ENCODE peak calls at places on chromosomes 13 and 19, in six cellular contexts. C is immature natural killer cell; W is activated effector memory CD4-positive, alpha-beta T cell treated with anti-CD3 and anti-CD28 coated beads, Interleukin-2, amount 50 U/mL, for 16 hours; D is stimulated activated CD8-positive, alpha-beta memory T cell treated with anti-CD3 and anti-CD28 coated beads, Interleukin-2, amount 100 ng/mL, for 1 hour; G is LoVo; H is posterior vena cava. P is an unnamed sample.

GRCh38 chr13:31208554-31209122 is 8.9 kb downstream of the B3GLCT start:
- DNase-seq in D (no peak), H (no peak), W (no peak), G (no peak), C (no peak), P (no peak)

GRCh38 chr19:33240181-33240771 is 14.6 kb upstream of the SLC7A10 start:
- DNase-seq in W (no peak), H (no peak), C (no peak), G (no peak), D (no peak), P (no peak)

GRCh38 chr13:87827479-87827878 is 156.3 kb downstream of the SLITRK5 start:
- DNase-seq in W (no peak), C (no peak), D (no peak), H (no peak), G (no peak), P (no peak)

GRCh38 chr13:113661506-113661905 is 3.5 kb upstream of the ATP4B start:
- DNase-seq in C (no peak), D (no peak), H (no peak), W (no peak), G (no peak), P (no peak)

GRCh38 chr13:23851106-23851505 is 38.1 kb downstream of the MIPEP start:
- DNase-seq in C (no peak), D (no peak), G (no peak), H (no peak), W (no peak), P (no peak)

GRCh38 chr19:41708481-41708880 is at the start of gene CEACAM5:
- DNase-seq in H (no peak), W (peak), G (peak), D (no peak), C (no peak), P (no peak)

GRCh38 chr13:49319555-49320350 is 72.0 kb downstream of the CDADC1 start:
- DNase-seq in D (no peak), W (no peak), H (no peak), C (no peak), G (no peak), P (no peak)

GRCh38 chr13:112064222-112064621 is 2.7 kb upstream of the SOX1 start:
- DNase-seq in D (no peak), W (no peak), H (no peak), G (no peak), C (no peak), P (no peak)

GRCh38 chr13:51844862-51845573 is at the start of gene TMEM272:
- DNase-seq in H (no peak), D (no peak), W (peak), G (peak), C (peak), P (peak)

GRCh38 chr13:34246511-34246910 is 428.6 kb downstream of the RFC3 start:
- DNase-seq in D (no peak), C (no peak), W (no peak), G (no peak), H (no peak), P (no peak)

GRCh38 chr19:56110515-56111448 is 10.3 kb downstream of the ZNF787 start:
- DNase-seq in C (no peak), D (no peak), H (no peak), W (no peak), G (no peak), P (peak)

GRCh38 chr13:108957369-108958012 is 328.1 kb downstream of the MYO16 start:
- DNase-seq in W (no peak), C (no peak), D (no peak), G (peak), H (no peak), P (no peak)

GRCh38 chr19:2967972-2968371 is 9.4 kb upstream of the TLE6 start:
- DNase-seq in W (no peak), C (no peak), H (no peak), G (no peak), D (no peak), P (no peak)

GRCh38 chr13:100069278-100069677 is 19.6 kb upstream of the PCCA start:
- DNase-seq in D (no peak), C (no peak), H (no peak), G (no peak), W (no peak), P (no peak)

GRCh38 chr19:38039966-38040365 is 133.0 kb downstream of the SIPA1L3 start:
- DNase-seq in C (no peak), G (no peak), W (no peak), H (no peak), D (no peak), P (no peak)

GRCh38 chr13:18948012-18948663 is 233.5 kb downstream of the TUBA3C start:
- DNase-seq in H (peak), W (no peak), C (no peak), D (no peak), G (no peak), P (no peak)

GRCh38 chr13:77184455-77184854 is 142.4 kb downstream of the MYCBP2 start:
- DNase-seq in H (no peak), C (no peak), W (no peak), D (no peak), G (no peak), P (no peak)

GRCh38 chr19:13029893-13030292 is 34.6 kb downstream of the NFIX start:
- DNase-seq in G (no peak), C (no peak), W (no peak), H (no peak), D (no peak), P (no peak)

GRCh38 chr19:13146763-13147563 is 3.2 kb downstream of the STX10 start:
- DNase-seq in C (no peak), W (no peak), G (no peak), H (no peak), D (no peak), P (no peak)

GRCh38 chr13:110880627-110881026 is 34.2 kb downstream of the ANKRD10 start:
- DNase-seq in G (no peak), W (no peak), H (no peak), D (no peak), C (no peak), P (no peak)

GRCh38 chr19:45767881-45768643 is 990 bp downstream of the SIX5 start:
- DNase-seq in G (peak), D (no peak), H (peak), C (peak), W (no peak), P (peak)

GRCh38 chr19:4744451-4745170 is 21.0 kb upstream of the DPP9 start:
- DNase-seq in W (no peak), D (no peak), C (no peak), G (no peak), H (no peak), P (no peak)

GRCh38 chr19:16273005-16273404 is 51.6 kb upstream of the KLF2 start:
- DNase-seq in G (no peak), W (no peak), C (no peak), D (no peak), H (no peak), P (no peak)

GRCh38 chr19:55391191-55391670 is 5.5 kb downstream of the RPL28 start:
- DNase-seq in H (no peak), D (no peak), G (no peak), C (no peak), W (no peak), P (no peak)

GRCh38 chr13:29704648-29705047 is 109.2 kb upstream of the SLC7A1 start:
- DNase-seq in H (no peak), W (no peak), G (no peak), C (no peak), D (no peak), P (no peak)

GRCh38 chr19:43438291-43439162 is 23.8 kb downstream of the TEX101 start:
- DNase-seq in H (no peak), G (peak), C (no peak), D (no peak), W (peak), P (no peak)

GRCh38 chr19:32404213-32404938 is 1.2 kb upstream of the DPY19L3 start:
- DNase-seq in W (no peak), C (peak), D (no peak), G (no peak), H (no peak), P (peak)

GRCh38 chr13:21964686-21965085 is 293.8 kb downstream of the FGF9 start:
- DNase-seq in G (no peak), W (no peak), H (peak), D (no peak), C (no peak), P (no peak)

GRCh38 chr19:2072757-2073551 is 21.9 kb upstream of the MKNK2 start:
- DNase-seq in D (no peak), W (no peak), G (no peak), C (no peak), H (peak), P (no peak)

GRCh38 chr19:20558011-20558410 is 7.6 kb downstream of the ZNF737 start:
- DNase-seq in D (no peak), H (no peak), G (no peak), W (no peak), C (no peak), P (no peak)

GRCh38 chr19:45130888-45131615 is 29.7 kb downstream of the NKPD1 start:
- DNase-seq in G (no peak), C (no peak), W (peak), H (no peak), D (no peak), P (peak)

GRCh38 chr19:14023404-14024235 is 4.3 kb upstream of the RLN3 start:
- DNase-seq in W (no peak), C (no peak), G (peak), H (peak), D (no peak), P (peak)

GRCh38 chr19:33379151-33379829 is 5.8 kb downstream of the CEBPG start:
- DNase-seq in G (no peak), H (no peak), C (no peak), D (no peak), W (no peak), P (no peak)